ENCODE peak calls at places on chromosomes 13 and 19, in eight cellular contexts. V is psoas muscle; E is uterus; F is RWPE1; W is caudate nucleus; M is H7; O is stimulated activated CD4-positive, alpha-beta T cell treated with anti-CD3 and anti-CD28 coated beads, Interleukin-4, amount 100 ng/mL, for 48 hours; D is heart left ventricle. R is an unnamed sample.
A peak's percentile ranks its signal among the peaks of the same experiment; 100 is the strongest.

GRCh38 chr19:57675881-57676280 is 5.9 kb upstream of the ZNF551 start:
- DNase-seq in D (no peak), V (no peak), M (no peak), E (no peak), O (no peak), W (no peak), F (no peak), R (no peak)

GRCh38 chr19:7533925-7534480 is 1.5 kb upstream of the PNPLA6 start:
- DNase-seq in M (peak; percentile 97), D (peak; percentile 93), V (peak; percentile 95), O (peak; percentile 77), F (peak; percentile 76), E (peak; percentile 89), W (peak; percentile 70), R (peak; percentile 64)

GRCh38 chr19:3504723-3505122 is 1.4 kb upstream of the FZR1 start:
- DNase-seq in O (no peak), M (no peak), V (no peak), F (no peak), E (no peak), W (no peak), D (no peak), R (no peak)

GRCh38 chr13:29674532-29674931 is 79.0 kb upstream of the SLC7A1 start:
- DNase-seq in M (no peak), E (no peak), V (no peak), W (no peak), O (no peak), D (no peak), F (peak; percentile 38), R (no peak)

GRCh38 chr19:16074488-16075365 is 1.6 kb upstream of the TPM4 start:
- DNase-seq in M (no peak), O (no peak), V (no peak), W (no peak), E (no peak), D (no peak), F (no peak), R (no peak)

GRCh38 chr13:36217456-36217855 is 3.1 kb upstream of the SOHLH2 start:
- DNase-seq in M (no peak), V (no peak), F (no peak), D (no peak), O (no peak), E (no peak), W (no peak), R (no peak)

GRCh38 chr19:7554990-7555864 is 19.7 kb downstream of the PNPLA6 start:
- DNase-seq in V (peak; percentile 53), O (peak; percentile 53), W (no peak), F (peak; percentile 63), D (no peak), M (peak; percentile 100), E (no peak), R (no peak)

GRCh38 chr13:38527140-38527539 is 159.7 kb upstream of the FREM2 start:
- DNase-seq in V (no peak), F (no peak), E (no peak), D (no peak), O (no peak), M (no peak), W (no peak), R (no peak)

GRCh38 chr13:76474356-76474755 is 411.8 kb downstream of the KCTD12 start:
- DNase-seq in D (no peak), O (no peak), E (no peak), F (no peak), W (no peak), V (no peak), M (no peak), R (no peak)

GRCh38 chr13:31967155-31967554 is 64.4 kb upstream of the FRY start:
- DNase-seq in W (no peak), F (no peak), D (no peak), V (no peak), O (no peak), E (no peak), M (no peak), R (no peak)

GRCh38 chr13:24033527-24034302 is 126.8 kb upstream of the SPATA13 start:
- DNase-seq in D (no peak), O (no peak), W (no peak), M (no peak), F (no peak), V (no peak), E (no peak), R (no peak)

GRCh38 chr13:73416093-73416492 is 357.3 kb downstream of the KLF5 start:
- DNase-seq in M (no peak), F (no peak), V (no peak), O (no peak), W (no peak), E (no peak), D (no peak), R (no peak)

GRCh38 chr19:19179548-19180441 is 9.7 kb upstream of the MEF2B start:
- DNase-seq in F (no peak), W (no peak), D (no peak), E (no peak), V (no peak), M (no peak), O (no peak), R (no peak)

GRCh38 chr19:6087074-6087506 is 23.2 kb downstream of the RFX2 start:
- DNase-seq in D (no peak), E (no peak), W (no peak), M (no peak), F (no peak), V (no peak), O (no peak), R (no peak)

GRCh38 chr13:47117268-47117667 is 220.4 kb upstream of the HTR2A start:
- DNase-seq in M (no peak), E (no peak), W (no peak), F (no peak), D (no peak), V (no peak), O (no peak), R (no peak)

GRCh38 chr19:19170053-19170945 is at the start of gene MEF2B:
- DNase-seq in F (peak; percentile 92), V (peak; percentile 89), D (peak; percentile 89), W (peak; percentile 7), E (peak; percentile 49), O (peak; percentile 83), M (peak; percentile 100), R (peak; percentile 71)

GRCh38 chr19:992670-993055 is 7.6 kb upstream of the GRIN3B start:
- DNase-seq in W (no peak), F (no peak), D (no peak), V (no peak), O (no peak), M (no peak), E (no peak), R (no peak)

GRCh38 chr13:113357529-113357928 is 6.4 kb downstream of the GRTP1 start:
- DNase-seq in E (no peak), F (no peak), O (no peak), V (peak; percentile 10), D (no peak), W (no peak), M (no peak), R (no peak)